ENCODE peak calls at places on chromosomes 16 and 17, in five cellular contexts. K is EL, I is HT1080, F is progenitor cell of endocrine pancreas, P is head of caudate nucleus. L is an unnamed sample.

GRCh38 chr17:37742114-37742761 is 2.6 kb downstream of the HNF1B start:
- DNase-seq in P (no peak), F (peak), K (peak), I (no peak), L (no peak)

GRCh38 chr16:10752843-10753523 is 9.3 kb downstream of the NUBP1 start:
- DNase-seq in K (no peak), P (peak), F (no peak), I (no peak), L (no peak)

GRCh38 chr16:610513-611381 is 20.0 kb upstream of the WFIKKN1 start:
- DNase-seq in I (no peak), P (peak), F (no peak), K (no peak), L (no peak)

GRCh38 chr17:81210466-81210865 is 12.3 kb downstream of the CEP131 start:
- DNase-seq in I (no peak), F (no peak), P (no peak), K (no peak), L (no peak)

GRCh38 chr17:40503154-40503553 is 1.7 kb upstream of the TNS4 start:
- DNase-seq in I (no peak), K (no peak), F (no peak), P (no peak), L (no peak)

GRCh38 chr16:17459903-17460521 is 10.7 kb downstream of the XYLT1 start:
- DNase-seq in F (no peak), P (no peak), I (no peak), K (no peak), L (no peak)

GRCh38 chr17:45201457-45201856 is 20.2 kb upstream of the FMNL1 start:
- DNase-seq in I (no peak), P (no peak), F (no peak), K (no peak), L (no peak)

GRCh38 chr16:4261557-4262172 is 11.2 kb downstream of the TFAP4 start:
- DNase-seq in I (peak), P (no peak), F (peak), K (no peak), L (no peak)

GRCh38 chr17:82939213-82940030 is 99.6 kb upstream of the ZNF750 start:
- DNase-seq in K (no peak), P (peak), I (no peak), F (no peak), L (no peak)

GRCh38 chr16:8055761-8056160 is 534.5 kb downstream of the TMEM114 start:
- DNase-seq in P (no peak), K (no peak), I (no peak), F (no peak), L (no peak)

GRCh38 chr16:70454221-70455034 is at the start of gene FCSK:
- DNase-seq in P (peak), K (peak), I (peak), F (peak), L (peak)

GRCh38 chr16:50121278-50121677 is 31.8 kb upstream of the TENT4B start:
- DNase-seq in K (no peak), P (no peak), F (no peak), I (no peak), L (no peak)

GRCh38 chr17:57889892-57890856 is 40.3 kb upstream of the MRPS23 start:
- DNase-seq in P (peak), F (no peak), I (peak), K (peak), L (peak)

GRCh38 chr17:80362428-80363119 is 52.4 kb upstream of the ENDOV start:
- DNase-seq in I (no peak), P (no peak), F (no peak), K (peak), L (peak)

GRCh38 chr17:61532818-61533217 is 58.2 kb downstream of the NACA2 start:
- DNase-seq in I (no peak), K (no peak), F (no peak), P (no peak), L (no peak)

GRCh38 chr17:28405632-28406477 is at the start of gene SLC46A1:
- DNase-seq in I (no peak), K (peak), F (peak), P (peak), L (no peak)

GRCh38 chr16:8866118-8866883 is 2.5 kb downstream of the CARHSP1 start:
- DNase-seq in P (peak), K (no peak), I (no peak), F (peak), L (no peak)

GRCh38 chr17:40538936-40539705 is 26.2 kb downstream of the CCR7 start:
- DNase-seq in K (no peak), F (no peak), P (no peak), I (no peak), L (no peak)

GRCh38 chr17:5011928-5012327 is 14.2 kb downstream of the KIF1C start:
- DNase-seq in P (no peak), F (no peak), I (peak), K (peak), L (no peak)